ENCODE peak calls at places on chromosomes 6 and 20, in ten cellular contexts. J is uterus; S is spleen; X is small intestine; M is smooth muscle cell of the brain vasculature; H is PC-3; Q is dorsolateral prefrontal cortex; F is NCI-H345; L is activated CD4-positive, alpha-beta memory T cell treated with anti-CD3 and anti-CD28 coated beads, Interleukin-2, amount 10 ng/mL, durations not matched to agents 7 days and 5 days; U is OCI-LY7. D is an unnamed sample.

GRCh38 chr6:138310294-138310693 is 67.4 kb upstream of the SMIM28 start:
- DNase-seq in U (no peak), F (peak), S (no peak), M (no peak), L (no peak), X (no peak), J (no peak), Q (no peak), H (no peak), D (no peak)

GRCh38 chr6:104843196-104843595 is 16.5 kb downstream of the HACE1 start:
- DNase-seq in S (no peak), M (no peak), H (no peak), L (no peak), Q (no peak), J (no peak), U (no peak), X (no peak), F (no peak), D (no peak)

GRCh38 chr6:149963212-149963461 is 606 bp upstream of the ULBP1 start:
- DNase-seq in X (no peak), M (no peak), U (peak), Q (no peak), S (no peak), L (peak), H (peak), F (peak), J (no peak), D (no peak)

GRCh38 chr20:46558511-46558959 is 8.1 kb upstream of the OCSTAMP start:
- DNase-seq in F (peak), Q (no peak), X (no peak), L (no peak), M (peak), U (no peak), H (peak), J (no peak), S (no peak), D (peak)

GRCh38 chr6:107823047-107823557 is 1.0 kb downstream of the SCML4 start:
- DNase-seq in X (peak), H (no peak), L (peak), M (no peak), J (no peak), Q (no peak), U (peak), F (no peak), S (no peak), D (no peak)

GRCh38 chr6:139251377-139252017 is 40.3 kb downstream of the TXLNB start:
- DNase-seq in S (no peak), F (no peak), J (no peak), L (no peak), U (no peak), Q (no peak), M (no peak), H (no peak), X (no peak), D (no peak)

GRCh38 chr6:138105446-138105845 is 1.8 kb downstream of the PERP start:
- DNase-seq in L (no peak), F (peak), X (peak), M (no peak), S (no peak), H (peak), Q (no peak), U (no peak), J (no peak), D (peak)

GRCh38 chr6:121755500-121755899 is 320.1 kb downstream of the GJA1 start:
- DNase-seq in H (no peak), X (no peak), L (no peak), U (no peak), M (no peak), Q (no peak), S (no peak), J (no peak), F (no peak), D (no peak)

GRCh38 chr6:83097204-83097603 is 29.7 kb downstream of the DOP1A start:
- DNase-seq in J (no peak), F (no peak), M (no peak), X (no peak), U (no peak), H (no peak), S (no peak), Q (no peak), L (no peak), D (no peak)

GRCh38 chr6:35425284-35425683 is 26.9 kb upstream of the FANCE start:
- DNase-seq in J (no peak), H (peak), M (no peak), S (no peak), U (no peak), L (no peak), Q (no peak), X (no peak), F (no peak), D (peak)

GRCh38 chr6:4693566-4693965 is 82.6 kb upstream of the CDYL start:
- DNase-seq in S (no peak), J (no peak), Q (no peak), M (no peak), L (no peak), F (no peak), U (no peak), X (no peak), H (no peak), D (no peak)

GRCh38 chr20:11267131-11267761 is 593.4 kb upstream of the JAG1 start:
- DNase-seq in U (no peak), H (peak), M (peak), J (peak), Q (peak), L (no peak), X (peak), F (no peak), S (no peak), D (peak)

GRCh38 chr6:167706313-167707109 is 120.2 kb upstream of the AFDN start:
- DNase-seq in X (no peak), F (no peak), U (no peak), J (no peak), M (no peak), Q (no peak), L (peak), S (peak), H (no peak), D (no peak)

GRCh38 chr6:139600919-139601470 is 226.5 kb upstream of the CITED2 start:
- DNase-seq in X (no peak), F (no peak), H (no peak), U (no peak), Q (no peak), J (no peak), L (no peak), S (no peak), M (no peak), D (no peak)

GRCh38 chr20:38127920-38128528 is 37.0 kb downstream of the TGM2 start:
- DNase-seq in H (no peak), F (no peak), X (no peak), M (no peak), J (peak), U (no peak), Q (no peak), S (peak), L (no peak), D (no peak)

GRCh38 chr6:116550796-116551195 is 2.8 kb upstream of the CALHM4 start:
- DNase-seq in X (no peak), S (no peak), Q (no peak), L (no peak), F (no peak), J (no peak), U (no peak), M (no peak), H (no peak), D (no peak)

GRCh38 chr6:126052485-126052884 is 66.1 kb downstream of the TRMT11 start:
- DNase-seq in L (no peak), Q (no peak), S (no peak), X (no peak), M (no peak), J (no peak), F (no peak), U (no peak), H (no peak), D (no peak)

GRCh38 chr20:33503564-33503963 is 13.7 kb downstream of the CBFA2T2 start:
- DNase-seq in U (no peak), H (no peak), F (no peak), J (no peak), Q (no peak), X (no peak), L (no peak), M (no peak), S (no peak), D (no peak)

GRCh38 chr20:13068336-13068735 is 59.6 kb downstream of the SPTLC3 start:
- DNase-seq in M (no peak), L (no peak), X (peak), J (no peak), U (no peak), S (no peak), H (peak), Q (no peak), F (no peak), D (no peak)

D was measured in HT1080.